ENCODE peak calls at places on chromosome 21, in six cellular contexts. O, H, F, E, C and Y are unnamed samples.

GRCh38 chr21:45267390-45267760 is 20.3 kb downstream of the POFUT2 start:
- DNase-seq in C (peak), O (no peak), F (no peak), H (no peak), E (no peak), Y (no peak)

GRCh38 chr21:43864806-43865470 is at the start of gene AGPAT3:
- DNase-seq in E (no peak), C (no peak), O (peak), H (peak), F (peak), Y (no peak)

GRCh38 chr21:46183910-46184624 is at the start of gene SPATC1L:
- DNase-seq in H (peak), C (peak), F (peak), E (peak), O (peak), Y (peak)

GRCh38 chr21:46213620-46214286 is 14.8 kb downstream of the LSS start:
- DNase-seq in F (no peak), C (no peak), E (no peak), O (no peak), H (no peak), Y (no peak)

GRCh38 chr21:44418108-44418875 is 37.0 kb upstream of the LRRC3 start:
- DNase-seq in O (no peak), E (no peak), H (no peak), F (peak), C (peak), Y (no peak)

GRCh38 chr21:42466700-42467612 is 29.1 kb downstream of the RSPH1 start:
- DNase-seq in E (no peak), C (peak), O (peak), H (peak), F (no peak), Y (no peak)

GRCh38 chr21:45865106-45865835 is 116.3 kb upstream of the COL6A1 start:
- DNase-seq in H (peak), F (no peak), E (no peak), C (no peak), O (peak), Y (peak)

GRCh38 chr21:31741116-31741515 is 9.2 kb upstream of the SCAF4 start:
- DNase-seq in H (no peak), E (no peak), O (no peak), C (no peak), F (no peak), Y (no peak)

GRCh38 chr21:15967661-15968060 is 237.9 kb downstream of the USP25 start:
- DNase-seq in E (no peak), H (peak), F (no peak), O (peak), C (no peak), Y (peak)

GRCh38 chr21:14114251-14114650 is 96.5 kb downstream of the LIPI start:
- DNase-seq in H (no peak), E (no peak), F (no peak), O (peak), C (no peak), Y (no peak)

GRCh38 chr21:35476616-35477395 is 427.7 kb upstream of the RUNX1 start:
- DNase-seq in F (no peak), E (no peak), C (no peak), O (no peak), H (no peak), Y (peak)

GRCh38 chr21:42970946-42971653 is 3.3 kb upstream of the PKNOX1 start:
- DNase-seq in O (no peak), E (no peak), C (no peak), F (no peak), H (no peak), Y (no peak)

GRCh38 chr21:43984905-43985689 is 27.0 kb upstream of the TRAPPC10 start:
- DNase-seq in E (no peak), F (no peak), H (no peak), C (no peak), O (peak), Y (peak)

GRCh38 chr21:36159356-36159921 is 2.8 kb downstream of the DOP1B start:
- DNase-seq in O (no peak), F (no peak), C (no peak), E (no peak), H (no peak), Y (no peak)

GRCh38 chr21:45551316-45551715 is 9.1 kb upstream of the SLC19A1 start:
- DNase-seq in E (no peak), F (peak), C (no peak), O (peak), H (peak), Y (peak)

GRCh38 chr21:15291621-15292266 is 226.9 kb upstream of the NRIP1 start:
- DNase-seq in O (no peak), E (no peak), H (no peak), C (no peak), F (no peak), Y (peak)

GRCh38 chr21:32307706-32308105 is 9.1 kb downstream of the MRAP start:
- DNase-seq in E (no peak), F (no peak), O (no peak), C (no peak), H (no peak), Y (peak)

GRCh38 chr21:42939581-42940413 is 14.4 kb upstream of the ERVH48-1 start:
- DNase-seq in H (peak), C (no peak), O (peak), F (peak), E (no peak), Y (peak)

GRCh38 chr21:44709426-44710293 is 1.7 kb downstream of the TSPEAR start:
- DNase-seq in H (no peak), F (no peak), E (no peak), O (peak), C (peak), Y (no peak)

GRCh38 chr21:35037384-35038105 is 11.6 kb downstream of the RUNX1 start:
- DNase-seq in H (no peak), E (no peak), O (no peak), C (no peak), F (no peak), Y (no peak)

GRCh38 chr21:21860888-21861287 is 862.7 kb downstream of the NCAM2 start:
- DNase-seq in C (no peak), O (no peak), H (peak), E (no peak), F (no peak), Y (no peak)

GRCh38 chr21:31772674-31773555 is 41.0 kb upstream of the SCAF4 start:
- DNase-seq in C (no peak), O (no peak), F (no peak), H (no peak), E (no peak), Y (no peak)

GRCh38 chr21:38675450-38675849 is 130.3 kb upstream of the ETS2 start:
- DNase-seq in F (no peak), O (no peak), H (no peak), C (no peak), E (no peak), Y (no peak)

GRCh38 chr21:46379105-46379504 is 55.1 kb downstream of the PCNT start:
- DNase-seq in C (no peak), F (no peak), H (no peak), E (no peak), O (no peak), Y (no peak)

GRCh38 chr21:45304161-45304830 is 16.6 kb upstream of the POFUT2 start:
- DNase-seq in F (peak), H (no peak), C (no peak), O (no peak), E (no peak), Y (no peak)

GRCh38 chr21:33687634-33688033 is 45.3 kb downstream of the ITSN1 start:
- DNase-seq in H (no peak), F (no peak), O (no peak), C (no peak), E (no peak), Y (no peak)